ENCODE peak calls at places on chromosomes 1 and 21, in six cellular contexts. D is transverse colon, L is uterus, Q is HepG2, U is endothelial cell of umbilical vein, A is prostate gland. N is an unnamed sample.
A peak's percentile ranks its signal among the peaks of the same experiment; 100 is the strongest.

GRCh38 chr1:17687125-17687524 is 68.0 kb upstream of the ACTL8 start:
- DNase-seq in D (no peak), L (no peak), Q (no peak), U (no peak), A (no peak), N (no peak)

GRCh38 chr1:178057863-178058576 is 35.9 kb upstream of the RASAL2 start:
- DNase-seq in D (no peak), L (peak; percentile 64), Q (no peak), U (peak; percentile 38), A (no peak), N (peak; percentile 80)

GRCh38 chr1:94100129-94100784 is 20.7 kb downstream of the ABCA4 start:
- DNase-seq in D (no peak), L (no peak), Q (no peak), U (no peak), A (no peak), N (no peak)

GRCh38 chr21:43209575-43210453 is 41.0 kb downstream of the CRYAA start:
- DNase-seq in D (no peak), L (peak; percentile 10), Q (peak; percentile 72), U (no peak), A (peak; percentile 3), N (peak; percentile 48)

GRCh38 chr1:35568975-35569395 is 4.1 kb upstream of the TFAP2E start:
- DNase-seq in D (peak; percentile 68), L (peak; percentile 57), Q (peak; percentile 60), U (peak; percentile 74), A (peak; percentile 56), N (peak; percentile 75)

GRCh38 chr1:36576677-36577076 is 94.0 kb upstream of the CSF3R start:
- DNase-seq in D (no peak), L (no peak), Q (no peak), U (no peak), A (no peak), N (no peak)

GRCh38 chr1:194600716-194601115 is 1414.3 kb upstream of the B3GALT2 start:
- DNase-seq in D (no peak), L (no peak), Q (no peak), U (no peak), A (no peak), N (no peak)

GRCh38 chr1:47445823-47446567 is 8.2 kb downstream of the FOXD2 start:
- DNase-seq in D (no peak), L (no peak), Q (no peak), U (no peak), A (no peak), N (no peak)

GRCh38 chr1:204520834-204521709 is 4.9 kb downstream of the MDM4 start:
- DNase-seq in D (peak; percentile 53), L (no peak), Q (no peak), U (no peak), A (no peak), N (no peak)

GRCh38 chr1:117656202-117656641 is 50.4 kb downstream of the TENT5C start:
- DNase-seq in D (peak; percentile 76), L (no peak), Q (no peak), U (no peak), A (no peak), N (no peak)

GRCh38 chr1:70504176-70504820 is 93.2 kb downstream of the CTH start:
- DNase-seq in D (peak; percentile 46), L (no peak), Q (peak; percentile 71), U (peak; percentile 3), A (no peak), N (no peak)

GRCh38 chr1:202163281-202164270 is 3.2 kb upstream of the PTPN7 start:
- DNase-seq in D (no peak), L (no peak), Q (no peak), U (no peak), A (no peak), N (no peak)

GRCh38 chr1:55474168-55474786 is 259.1 kb upstream of the USP24 start:
- DNase-seq in D (no peak), L (no peak), Q (no peak), U (peak; percentile 51), A (no peak), N (no peak)

GRCh38 chr1:212007178-212007577 is 28.2 kb downstream of the INTS7 start:
- DNase-seq in D (no peak), L (no peak), Q (no peak), U (no peak), A (no peak), N (no peak)

GRCh38 chr1:179599623-179600249 is 8.1 kb downstream of the TDRD5 start:
- DNase-seq in D (peak; percentile 35), L (no peak), Q (peak; percentile 48), U (peak; percentile 40), A (peak; percentile 49), N (no peak)

GRCh38 chr1:216186816-216187215 is 236.4 kb downstream of the USH2A start:
- DNase-seq in D (no peak), L (no peak), Q (no peak), U (no peak), A (no peak), N (no peak)

GRCh38 chr21:43667191-43667904 is 8.0 kb downstream of the RRP1B start:
- DNase-seq in D (no peak), L (no peak), Q (no peak), U (no peak), A (no peak), N (no peak)

GRCh38 chr21:39111928-39112327 is 71.3 kb downstream of the PSMG1 start:
- DNase-seq in D (no peak), L (no peak), Q (no peak), U (no peak), A (no peak), N (no peak)

GRCh38 chr1:154791292-154792278 is 78.5 kb downstream of the KCNN3 start:
- DNase-seq in D (peak; percentile 70), L (peak; percentile 75), Q (no peak), U (peak; percentile 75), A (no peak), N (no peak)

GRCh38 chr1:42211224-42211623 is 46.7 kb upstream of the GUCA2A start:
- DNase-seq in D (no peak), L (no peak), Q (no peak), U (peak; percentile 42), A (no peak), N (no peak)

GRCh38 chr1:14487671-14488070 is 110.8 kb upstream of the KAZN start:
- DNase-seq in D (no peak), L (no peak), Q (no peak), U (no peak), A (no peak), N (no peak)

GRCh38 chr1:24553931-24554330 is 2.0 kb upstream of the NCMAP start:
- DNase-seq in D (no peak), L (no peak), Q (no peak), U (no peak), A (no peak), N (no peak)

GRCh38 chr1:198107041-198107440 is 49.8 kb upstream of the NEK7 start:
- DNase-seq in D (no peak), L (no peak), Q (no peak), U (no peak), A (no peak), N (no peak)

GRCh38 chr1:13430495-13430894 is 20.2 kb downstream of the PRAMEF20 start:
- DNase-seq in D (no peak), L (no peak), Q (no peak), U (no peak), A (no peak), N (no peak)

GRCh38 chr1:232998138-232998537 is 47.7 kb downstream of the NTPCR start:
- DNase-seq in D (no peak), L (no peak), Q (no peak), U (no peak), A (no peak), N (no peak)

GRCh38 chr1:7046314-7046713 is 261.1 kb downstream of the CAMTA1 start:
- DNase-seq in D (no peak), L (no peak), Q (no peak), U (peak; percentile 42), A (no peak), N (no peak)

GRCh38 chr1:180863158-180863775 is 49.4 kb upstream of the KIAA1614 start:
- DNase-seq in D (peak; percentile 11), L (no peak), Q (peak; percentile 31), U (peak; percentile 80), A (peak; percentile 27), N (no peak)

GRCh38 chr1:32051706-32052105 is 21.0 kb upstream of the TMEM39B start:
- DNase-seq in D (no peak), L (no peak), Q (no peak), U (no peak), A (no peak), N (no peak)
- TF ChIP-seq POLR2A in D (no peak), L (no peak), Q (no peak), U (no peak), A (no peak), N (no peak)

GRCh38 chr21:29641001-29641634 is 298.7 kb downstream of the GRIK1 start:
- DNase-seq in D (no peak), L (no peak), Q (no peak), U (no peak), A (no peak), N (no peak)
- H3K4me1 ChIP-seq in D (no peaks in the 10 kb centered on the region), L (no peaks in the 10 kb centered on the region), Q (no peaks in the 10 kb centered on the region), U (no peaks in the 10 kb centered on the region), A (no peaks in the 10 kb centered on the region), N (no peaks in the 10 kb centered on the region)

GRCh38 chr21:15730484-15731242 is 881 bp downstream of the USP25 start:
- DNase-seq in D (no peak), L (no peak), Q (no peak), U (peak; percentile 56), A (peak; percentile 16), N (no peak)

GRCh38 chr21:15731243-15731613 is 1.4 kb downstream of the USP25 start:
- DNase-seq in D (no peak), L (no peak), Q (peak; percentile 25), U (peak; percentile 44), A (no peak), N (no peak)

GRCh38 chr21:15729346-15729673 is 472 bp upstream of the USP25 start:
- DNase-seq in D (no peak), L (no peak), Q (no peak), U (peak; percentile 54), A (no peak), N (no peak)

GRCh38 chr21:15728046-15728445 is 1.7 kb upstream of the USP25 start:
- DNase-seq in D (no peak), L (no peak), Q (no peak), U (no peak), A (no peak), N (no peak)

GRCh38 chr21:15729674-15730483 is at the start of gene USP25:
- DNase-seq in D (peak; percentile 95), L (peak; percentile 91), Q (peak; percentile 68), U (peak; percentile 75), A (peak; percentile 90), N (peak; percentile 96)
- TF ChIP-seq POLR2A in D (peak; percentile 68), L (peak; percentile 81), Q (peak; percentile 78), U (peak; percentile 82), A (peak; percentile 70), N (no peak)

DNA sequence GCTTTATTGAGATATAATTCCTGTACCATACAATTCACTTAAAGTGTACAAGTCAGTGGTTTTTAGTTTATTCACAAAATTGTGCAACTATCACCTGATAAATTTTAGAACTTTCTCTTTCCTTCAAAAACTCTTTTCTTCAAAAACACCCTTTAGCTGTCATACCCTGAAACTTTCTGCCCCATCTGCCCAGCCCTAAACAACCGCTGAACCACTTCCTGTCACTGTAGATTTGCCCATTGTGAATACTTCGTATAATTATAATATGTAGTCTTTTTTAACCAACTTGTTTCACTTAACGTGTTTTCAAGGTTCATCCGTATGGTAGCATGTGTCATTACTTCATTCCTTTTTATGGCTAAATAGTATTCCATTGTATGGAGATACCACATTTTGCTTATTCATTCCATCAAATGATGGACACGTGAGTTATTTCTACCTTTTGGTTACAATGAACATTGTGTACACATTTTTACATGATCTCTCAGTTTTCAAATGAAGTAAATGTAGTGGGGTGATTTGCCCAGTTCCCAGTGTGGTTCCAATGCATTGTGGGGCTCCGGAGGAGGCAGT is 37.9 kb downstream of the WNT4 start:
- DNase-seq in D (no peak), L (no peak), Q (no peak), U (no peak), A (no peak), N (no peak)
- H3K4me1 ChIP-seq in D (peaks cover 25% of the 10 kb centered on the region), L (peaks cover 8% of the 10 kb centered on the region), Q (peaks cover 15% of the 10 kb centered on the region), U (peaks cover 20% of the 10 kb centered on the region), A (no peaks in the 10 kb centered on the region), N (no peaks in the 10 kb centered on the region)

GRCh38 chr1:45892068-45892785 is 88.8 kb downstream of the MAST2 start:
- DNase-seq in D (no peak), L (no peak), Q (peak; percentile 87), U (peak; percentile 94), A (peak; percentile 8), N (no peak)
- TF ChIP-seq POLR2A in D (no peak), L (peak; percentile 23), Q (no peak), U (peak; percentile 32), A (no peak), N (no peak)

N was measured in sigmoid colon.